ENCODE peak calls at places on chromosomes 2 and 18, in eight cellular contexts. Y, H, S, D, C, G, T and J are unnamed samples.

GRCh38 chr2:121479882-121480522 is 50.7 kb upstream of the RNU4ATAC start:
- DNase-seq in Y (peak; percentile 49), H (no peak), S (no peak), D (no peak), C (peak; percentile 79), G (peak; percentile 49), T (peak; percentile 68), J (peak; percentile 12)

GRCh38 chr2:188330316-188331053 is 38.8 kb downstream of the GULP1 start:
- DNase-seq in Y (no peak), H (no peak), S (no peak), D (no peak), C (no peak), G (no peak), T (no peak), J (no peak)

GRCh38 chr18:54100466-54100865 is 124.0 kb downstream of the MBD2 start:
- DNase-seq in Y (no peak), H (no peak), S (no peak), D (no peak), C (no peak), G (no peak), T (no peak), J (no peak)

GRCh38 chr2:227862741-227863588 is 8.5 kb upstream of the DAW1 start:
- DNase-seq in Y (peak; percentile 85), H (no peak), S (no peak), D (no peak), C (no peak), G (peak; percentile 66), T (no peak), J (no peak)

GRCh38 chr2:23988371-23988770 is 21.5 kb upstream of the MFSD2B start:
- DNase-seq in Y (peak; percentile 53), H (no peak), S (no peak), D (no peak), C (no peak), G (no peak), T (no peak), J (no peak)

GRCh38 chr18:45588284-45588683 is 27.0 kb upstream of the SLC14A2 start:
- DNase-seq in Y (no peak), H (no peak), S (no peak), D (no peak), C (no peak), G (no peak), T (no peak), J (no peak)

GRCh38 chr18:22347624-22348511 is 69.8 kb downstream of the CTAGE1 start:
- DNase-seq in Y (no peak), H (no peak), S (peak; percentile 43), D (no peak), C (peak; percentile 51), G (peak; percentile 52), T (peak; percentile 42), J (no peak)

GRCh38 chr18:22349966-22350365 is 67.7 kb downstream of the CTAGE1 start:
- DNase-seq in Y (no peak), H (no peak), S (no peak), D (no peak), C (no peak), G (no peak), T (no peak), J (no peak)

GRCh38 chr2:31785876-31786275 is 205.1 kb upstream of the SRD5A2 start:
- DNase-seq in Y (peak; percentile 46), H (no peak), S (no peak), D (no peak), C (no peak), G (no peak), T (no peak), J (no peak)

GRCh38 chr2:213187833-213188532 is 36.6 kb upstream of the IKZF2 start:
- DNase-seq in Y (peak; percentile 52), H (no peak), S (no peak), D (no peak), C (no peak), G (peak; percentile 87), T (no peak), J (no peak)

GRCh38 chr18:49340446-49340845 is 120.0 kb downstream of the DYM start:
- DNase-seq in Y (no peak), H (no peak), S (no peak), D (no peak), C (no peak), G (no peak), T (no peak), J (no peak)

GRCh38 chr2:129710670-129711495 is 268.6 kb upstream of the RAB6C start:
- DNase-seq in Y (no peak), H (no peak), S (no peak), D (no peak), C (no peak), G (no peak), T (no peak), J (no peak)

GRCh38 chr18:3875376-3875775 is 425.4 kb downstream of the TGIF1 start:
- DNase-seq in Y (no peak), H (no peak), S (no peak), D (no peak), C (no peak), G (no peak), T (no peak), J (no peak)

GRCh38 chr2:240184198-240184590 is 43.7 kb upstream of the OTOS start:
- DNase-seq in Y (no peak), H (peak; percentile 17), S (no peak), D (no peak), C (no peak), G (no peak), T (peak; percentile 1), J (no peak)

GRCh38 chr2:233938676-233939370 is 21.6 kb downstream of the TRPM8 start:
- DNase-seq in Y (no peak), H (no peak), S (peak; percentile 65), D (no peak), C (peak; percentile 22), G (no peak), T (no peak), J (no peak)

GRCh38 chr2:54836477-54836876 is 113.0 kb downstream of the EML6 start:
- DNase-seq in Y (no peak), H (no peak), S (no peak), D (no peak), C (no peak), G (no peak), T (no peak), J (no peak)

GRCh38 chr2:185790361-185790760 is 51.8 kb downstream of the FSIP2 start:
- DNase-seq in Y (no peak), H (no peak), S (no peak), D (no peak), C (no peak), G (no peak), T (no peak), J (no peak)

GRCh38 chr2:128487650-128488387 is 169.2 kb upstream of the HS6ST1 start:
- DNase-seq in Y (no peak), H (no peak), S (no peak), D (no peak), C (no peak), G (peak; percentile 20), T (no peak), J (no peak)

GRCh38 chr2:216222650-216223352 is 113.7 kb downstream of the XRCC5 start:
- DNase-seq in Y (peak; percentile 26), H (no peak), S (no peak), D (no peak), C (no peak), G (peak; percentile 29), T (no peak), J (no peak)

GRCh38 chr2:64675860-64676259 is 22.1 kb upstream of the SERTAD2 start:
- DNase-seq in Y (peak; percentile 32), H (no peak), S (peak; percentile 31), D (no peak), C (no peak), G (no peak), T (no peak), J (no peak)

GRCh38 chr2:166765141-166765540 is 123.1 kb upstream of the XIRP2 start:
- DNase-seq in Y (no peak), H (no peak), S (no peak), D (no peak), C (no peak), G (peak; percentile 58), T (no peak), J (no peak)

GRCh38 chr2:207167129-207167923 is 1.6 kb upstream of the KLF7 start:
- DNase-seq in Y (no peak), H (no peak), S (no peak), D (no peak), C (no peak), G (no peak), T (peak; percentile 13), J (no peak)

GRCh38 chr2:220504890-220505564 is 877.6 kb downstream of the SLC4A3 start:
- DNase-seq in Y (peak; percentile 39), H (no peak), S (no peak), D (no peak), C (peak; percentile 17), G (peak; percentile 62), T (no peak), J (no peak)

GRCh38 chr2:82524826-82525225 is 1934.3 kb downstream of the SUCLG1 start:
- DNase-seq in Y (no peak), H (no peak), S (no peak), D (no peak), C (no peak), G (no peak), T (no peak), J (no peak)
- H3K9me3 ChIP-seq in Y (peaks cover 8% of the 10 kb centered on the region), H (peaks cover 1% of the 10 kb centered on the region), S (no peaks in the 10 kb centered on the region), D (no peaks in the 10 kb centered on the region), C (no peaks in the 10 kb centered on the region), G (no peaks in the 10 kb centered on the region), T (no peaks in the 10 kb centered on the region), J (no peaks in the 10 kb centered on the region)

GRCh38 chr18:9297007-9297393 is 37.6 kb upstream of the TWSG1 start:
- DNase-seq in Y (no peak), H (no peak), S (no peak), D (no peak), C (no peak), G (no peak), T (no peak), J (no peak)
- H3K9me3 ChIP-seq in Y (peaks cover 6% of the 10 kb centered on the region), H (peaks cover 9% of the 10 kb centered on the region), S (no peaks in the 10 kb centered on the region), D (no peaks in the 10 kb centered on the region), C (no peaks in the 10 kb centered on the region), G (peaks cover 14% of the 10 kb centered on the region), T (peaks cover 9% of the 10 kb centered on the region), J (no peaks in the 10 kb centered on the region)

GRCh38 chr2:5203356-5203755 is 488.8 kb upstream of the SOX11 start:
- DNase-seq in Y (no peak), H (no peak), S (no peak), D (no peak), C (no peak), G (no peak), T (no peak), J (no peak)
- H3K9me3 ChIP-seq in Y (peaks cover 5% of the 10 kb centered on the region), H (no peaks in the 10 kb centered on the region), S (no peaks in the 10 kb centered on the region), D (no peaks in the 10 kb centered on the region), C (no peaks in the 10 kb centered on the region), G (no peaks in the 10 kb centered on the region), T (no peaks in the 10 kb centered on the region), J (no peaks in the 10 kb centered on the region)

DNA sequence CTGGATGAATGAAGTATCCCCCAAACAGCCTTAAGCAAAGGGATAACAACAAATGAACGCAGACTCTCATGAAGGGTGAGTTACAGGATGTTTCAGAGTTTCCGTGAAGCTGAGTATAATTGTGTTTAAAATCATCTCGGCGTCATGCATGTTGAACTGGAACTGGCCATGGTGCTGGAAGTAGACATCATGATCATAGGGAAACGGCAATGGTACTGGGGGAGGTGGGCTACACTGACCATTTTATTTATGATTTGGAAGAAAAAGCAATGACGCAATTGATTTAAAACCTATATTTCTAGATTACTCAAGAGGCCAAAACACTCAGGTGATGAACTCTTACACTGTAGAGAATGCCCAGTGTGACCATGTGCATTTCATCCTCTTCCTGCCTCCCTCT is 387.9 kb upstream of the MYT1L start:
- DNase-seq in Y (no peak), H (no peak), S (no peak), D (no peak), C (no peak), G (no peak), T (no peak), J (no peak)
- H3K9me3 ChIP-seq in Y (no peaks in the 10 kb centered on the region), H (no peaks in the 10 kb centered on the region), S (no peaks in the 10 kb centered on the region), D (no peaks in the 10 kb centered on the region), C (no peaks in the 10 kb centered on the region), G (no peaks in the 10 kb centered on the region), T (no peaks in the 10 kb centered on the region), J (no peaks in the 10 kb centered on the region)